ENCODE peak calls at places on chromosomes 16 and 17, in five cellular contexts. One of them, this sample, is unnamed.

GRCh38 chr17:10738516-10739258 is 8.9 kb upstream of the TMEM220 start:
- ATAC-seq in upper lobe of left lung: no peak
- ATAC-seq in HepG2: peak; percentile 85
- ATAC-seq in GM12878: no peak
- ATAC-seq in K562: no peak
- ATAC-seq in this sample: peak; percentile 39

GRCh38 chr16:69834817-69835477 is 72.8 kb downstream of the WWP2 start:
- ATAC-seq in GM12878: peak; percentile 70
- ATAC-seq in HepG2: no peak
- ATAC-seq in upper lobe of left lung: no peak
- ATAC-seq in K562: no peak
- ATAC-seq in this sample: no peak

GRCh38 chr16:71676236-71676635 is 48.3 kb downstream of the PHLPP2 start:
- ATAC-seq in GM12878: no peak
- ATAC-seq in HepG2: no peak
- ATAC-seq in K562: no peak
- ATAC-seq in upper lobe of left lung: no peak
- ATAC-seq in this sample: no peak

GRCh38 chr16:9340402-9341095 is 249.1 kb downstream of the HAPSTR1 start:
- ATAC-seq in upper lobe of left lung: no peak
- ATAC-seq in K562: no peak
- ATAC-seq in GM12878: no peak
- ATAC-seq in HepG2: no peak
- ATAC-seq in this sample: no peak

GRCh38 chr16:19737306-19737975 is 19.4 kb downstream of the IQCK start:
- ATAC-seq in upper lobe of left lung: no peak
- ATAC-seq in HepG2: no peak
- ATAC-seq in K562: no peak
- ATAC-seq in GM12878: no peak
- ATAC-seq in this sample: no peak

GRCh38 chr17:46782250-46782953 is 36.1 kb downstream of the WNT3 start:
- ATAC-seq in K562: peak; percentile 96
- ATAC-seq in HepG2: peak; percentile 90
- ATAC-seq in upper lobe of left lung: peak; percentile 78
- ATAC-seq in GM12878: peak; percentile 89
- ATAC-seq in this sample: no peak

GRCh38 chr17:82776454-82776853 is 24.6 kb downstream of the TBCD start:
- ATAC-seq in GM12878: no peak
- ATAC-seq in HepG2: no peak
- ATAC-seq in K562: no peak
- ATAC-seq in upper lobe of left lung: no peak
- ATAC-seq in this sample: no peak

GRCh38 chr17:14333506-14333905 is 32.6 kb downstream of the HS3ST3B1 start:
- ATAC-seq in HepG2: no peak
- ATAC-seq in GM12878: no peak
- ATAC-seq in upper lobe of left lung: no peak
- ATAC-seq in K562: no peak
- ATAC-seq in this sample: no peak

GRCh38 chr16:56332464-56333079 is 92.8 kb downstream of the AMFR start:
- ATAC-seq in upper lobe of left lung: no peak
- ATAC-seq in HepG2: peak; percentile 93
- ATAC-seq in K562: peak; percentile 96
- ATAC-seq in GM12878: peak; percentile 78
- ATAC-seq in this sample: no peak

GRCh38 chr16:56682703-56683397 is 580 bp downstream of the MT1X start:
- ATAC-seq in upper lobe of left lung: no peak
- ATAC-seq in HepG2: peak; percentile 18
- ATAC-seq in K562: peak; percentile 16
- ATAC-seq in GM12878: peak; percentile 34
- ATAC-seq in this sample: no peak

GRCh38 chr17:48148029-48148759 is 40.6 kb downstream of the SNX11 start:
- ATAC-seq in K562: peak; percentile 80
- ATAC-seq in GM12878: no peak
- ATAC-seq in upper lobe of left lung: no peak
- ATAC-seq in HepG2: no peak
- ATAC-seq in this sample: no peak

GRCh38 chr16:88556294-88556988 is 13.8 kb upstream of the ZC3H18 start:
- ATAC-seq in K562: no peak
- ATAC-seq in GM12878: no peak
- ATAC-seq in HepG2: no peak
- ATAC-seq in upper lobe of left lung: no peak
- ATAC-seq in this sample: no peak

GRCh38 chr16:15748654-15749053 is 98.6 kb downstream of the NDE1 start:
- ATAC-seq in K562: no peak
- ATAC-seq in HepG2: no peak
- ATAC-seq in GM12878: no peak
- ATAC-seq in upper lobe of left lung: no peak
- ATAC-seq in this sample: no peak

GRCh38 chr17:83012873-83013778 is 66.3 kb upstream of the METRNL start:
- ATAC-seq in GM12878: no peak
- ATAC-seq in K562: no peak
- ATAC-seq in upper lobe of left lung: peak; percentile 70
- ATAC-seq in HepG2: no peak
- ATAC-seq in this sample: no peak

GRCh38 chr17:40015005-40015997 is at the start of gene CSF3:
- ATAC-seq in upper lobe of left lung: peak; percentile 62
- ATAC-seq in K562: no peak
- ATAC-seq in GM12878: peak; percentile 16
- ATAC-seq in HepG2: peak; percentile 65
- ATAC-seq in this sample: no peak

GRCh38 chr17:29760771-29761682 is 138.3 kb upstream of the CORO6 start:
- ATAC-seq in HepG2: peak; percentile 97
- ATAC-seq in GM12878: peak; percentile 92
- ATAC-seq in upper lobe of left lung: peak; percentile 96
- ATAC-seq in K562: no peak
- ATAC-seq in this sample: peak; percentile 99

GRCh38 chr17:2949469-2950044 is 113.8 kb downstream of the OR1D5 start:
- ATAC-seq in GM12878: no peak
- ATAC-seq in HepG2: no peak
- ATAC-seq in upper lobe of left lung: no peak
- ATAC-seq in K562: no peak
- ATAC-seq in this sample: no peak

GRCh38 chr16:88194397-88195020 is 188.2 kb upstream of the ZNF469 start:
- ATAC-seq in K562: no peak
- ATAC-seq in GM12878: no peak
- ATAC-seq in HepG2: peak; percentile 31
- ATAC-seq in upper lobe of left lung: no peak
- ATAC-seq in this sample: peak; percentile 35

GRCh38 chr16:4071686-4072561 is 44.3 kb downstream of the ADCY9 start:
- ATAC-seq in HepG2: no peak
- ATAC-seq in K562: no peak
- ATAC-seq in upper lobe of left lung: no peak
- ATAC-seq in GM12878: no peak
- ATAC-seq in this sample: no peak

GRCh38 chr17:2123467-2124251 is 68.8 kb downstream of the HIC1 start:
- ATAC-seq in upper lobe of left lung: peak; percentile 76
- ATAC-seq in GM12878: peak; percentile 84
- ATAC-seq in K562: peak; percentile 31
- ATAC-seq in HepG2: no peak
- ATAC-seq in this sample: peak; percentile 42

GRCh38 chr16:85309656-85310587 is 197.7 kb upstream of the CIBAR2 start:
- ATAC-seq in HepG2: no peak
- ATAC-seq in GM12878: peak; percentile 64
- ATAC-seq in upper lobe of left lung: peak; percentile 6
- ATAC-seq in K562: no peak
- ATAC-seq in this sample: peak; percentile 39

GRCh38 chr17:34607917-34608316 is 28.5 kb downstream of the TMEM132E start:
- ATAC-seq in HepG2: no peak
- ATAC-seq in GM12878: no peak
- ATAC-seq in K562: no peak
- ATAC-seq in upper lobe of left lung: no peak
- ATAC-seq in this sample: no peak

GRCh38 chr17:60599220-60599619 is 773 bp upstream of the PPM1D start:
- ATAC-seq in GM12878: peak; percentile 13
- ATAC-seq in upper lobe of left lung: no peak
- ATAC-seq in K562: no peak
- ATAC-seq in HepG2: peak; percentile 0
- ATAC-seq in this sample: no peak

GRCh38 chr17:60598001-60598736 is 1.8 kb upstream of the PPM1D start:
- ATAC-seq in HepG2: no peak
- ATAC-seq in upper lobe of left lung: no peak
- ATAC-seq in K562: no peak
- ATAC-seq in GM12878: no peak
- ATAC-seq in this sample: no peak

GRCh38 chr17:60600490-60601431 is 768 bp downstream of the PPM1D start:
- ATAC-seq in GM12878: peak; percentile 48
- ATAC-seq in K562: peak; percentile 65
- ATAC-seq in upper lobe of left lung: peak; percentile 71
- ATAC-seq in HepG2: peak; percentile 45
- ATAC-seq in this sample: no peak

GRCh38 chr17:60601443-60602384 is 1.7 kb downstream of the PPM1D start:
- ATAC-seq in GM12878: peak; percentile 3
- ATAC-seq in K562: peak; percentile 36
- ATAC-seq in HepG2: peak; percentile 11
- ATAC-seq in upper lobe of left lung: no peak
- ATAC-seq in this sample: no peak

DNA sequence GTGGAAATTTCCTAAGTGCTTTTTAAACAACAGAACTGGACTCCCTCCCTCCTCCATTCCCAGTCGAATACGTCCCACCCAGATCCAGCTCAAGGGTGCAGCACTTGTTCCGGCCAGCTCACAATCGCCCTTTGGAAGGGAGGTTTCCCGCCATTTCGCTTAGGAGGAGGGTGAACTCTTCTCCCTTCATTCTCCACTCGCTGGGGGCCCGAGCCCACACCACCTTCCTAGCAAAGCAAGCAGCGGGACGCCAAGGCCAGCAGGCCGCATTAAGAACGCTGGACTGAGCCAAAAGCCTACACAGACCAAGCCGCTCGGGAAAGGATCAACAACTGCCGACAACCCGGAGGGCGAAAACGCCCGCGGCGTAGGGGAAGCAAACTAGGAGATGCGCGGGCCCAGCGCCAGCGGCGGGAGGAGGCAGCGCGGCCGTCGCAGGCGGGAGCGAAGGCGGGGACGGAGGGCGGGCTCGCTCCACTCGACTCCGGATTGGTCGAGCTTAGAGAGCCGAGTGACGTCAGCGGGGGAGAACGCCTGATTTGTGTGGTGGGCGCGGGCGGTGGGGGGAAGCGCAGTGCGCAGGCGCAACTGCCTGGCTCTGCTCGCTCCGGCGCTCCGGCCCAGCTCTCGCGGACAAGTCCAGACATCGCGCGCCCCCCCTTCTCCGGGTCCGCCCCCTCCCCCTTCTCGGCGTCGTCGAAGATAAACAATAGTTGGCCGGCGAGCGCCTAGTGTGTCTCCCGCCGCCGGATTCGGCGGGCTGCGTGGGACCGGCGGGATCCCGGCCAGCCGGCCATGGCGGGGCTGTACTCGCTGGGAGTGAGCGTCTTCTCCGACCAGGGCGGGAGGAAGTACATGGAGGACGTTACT is at the start of gene PPM1D:
- ATAC-seq in upper lobe of left lung: peak; percentile 98
- ATAC-seq in HepG2: peak; percentile 89
- ATAC-seq in K562: peak; percentile 90
- ATAC-seq in GM12878: peak; percentile 91
- ATAC-seq in this sample: peak; percentile 97
- TF ChIP-seq POLR2AphosphoS5 in upper lobe of left lung: peak; percentile 93
- TF ChIP-seq POLR2AphosphoS5 in HepG2: peak; percentile 95
- TF ChIP-seq POLR2AphosphoS5 in K562: peak; percentile 86
- TF ChIP-seq POLR2AphosphoS5 in GM12878: peak; percentile 92
- TF ChIP-seq POLR2AphosphoS5 in this sample: peak; percentile 88

GRCh38 chr17:63984206-63984605 is 11.5 kb upstream of the SCN4A start:
- ATAC-seq in K562: no peak
- ATAC-seq in upper lobe of left lung: no peak
- ATAC-seq in HepG2: no peak
- ATAC-seq in GM12878: no peak
- ATAC-seq in this sample: no peak
- TF ChIP-seq EP300 in K562: no peak
- TF ChIP-seq EP300 in upper lobe of left lung: no peak
- TF ChIP-seq EP300 in HepG2: no peak
- TF ChIP-seq EP300 in GM12878: no peak
- TF ChIP-seq EP300 in this sample: no peak

GRCh38 chr17:73268582-73269328 is 7.1 kb upstream of the CPSF4L start:
- ATAC-seq in HepG2: peak; percentile 42
- ATAC-seq in K562: peak; percentile 57
- ATAC-seq in upper lobe of left lung: no peak
- ATAC-seq in GM12878: peak; percentile 41
- ATAC-seq in this sample: no peak
- H3K36me3 ChIP-seq in HepG2: no peaks in the 10 kb centered on the region
- H3K36me3 ChIP-seq in K562: no peaks in the 10 kb centered on the region
- H3K36me3 ChIP-seq in upper lobe of left lung: no peaks in the 10 kb centered on the region
- H3K36me3 ChIP-seq in GM12878: no peaks in the 10 kb centered on the region
- H3K36me3 ChIP-seq in this sample: no peaks in the 10 kb centered on the region

GRCh38 chr17:19663097-19663496 is 14.5 kb downstream of the ALDH3A2 start:
- ATAC-seq in HepG2: no peak
- ATAC-seq in upper lobe of left lung: no peak
- ATAC-seq in GM12878: no peak
- ATAC-seq in K562: no peak
- ATAC-seq in this sample: no peak

GRCh38 chr17:19659366-19660177 is 11.0 kb downstream of the ALDH3A2 start:
- ATAC-seq in GM12878: no peak
- ATAC-seq in upper lobe of left lung: no peak
- ATAC-seq in K562: no peak
- ATAC-seq in HepG2: peak; percentile 6
- ATAC-seq in this sample: no peak

GRCh38 chr17:19657182-19657581 is 8.6 kb downstream of the ALDH3A2 start:
- ATAC-seq in K562: no peak
- ATAC-seq in HepG2: peak; percentile 33
- ATAC-seq in upper lobe of left lung: no peak
- ATAC-seq in GM12878: no peak
- ATAC-seq in this sample: no peak

GRCh38 chr17:19664136-19664820 is 15.7 kb downstream of the ALDH3A2 start:
- ATAC-seq in K562: no peak
- ATAC-seq in upper lobe of left lung: peak; percentile 85
- ATAC-seq in HepG2: no peak
- ATAC-seq in GM12878: no peak
- ATAC-seq in this sample: no peak

GRCh38 chr17:19660219-19660870 is 11.8 kb downstream of the ALDH3A2 start:
- ATAC-seq in upper lobe of left lung: no peak
- ATAC-seq in K562: no peak
- ATAC-seq in HepG2: peak; percentile 83
- ATAC-seq in GM12878: no peak
- ATAC-seq in this sample: no peak
- TF ChIP-seq POLR2AphosphoS5 in upper lobe of left lung: no peak
- TF ChIP-seq POLR2AphosphoS5 in K562: no peak
- TF ChIP-seq POLR2AphosphoS5 in HepG2: no peak
- TF ChIP-seq POLR2AphosphoS5 in GM12878: no peak
- TF ChIP-seq POLR2AphosphoS5 in this sample: no peak